ENCODE peak calls at places on chromosomes 6 and 20, in five cellular contexts. One of them, this sample, is unnamed.

GRCh38 chr6:36805917-36806316 is 33.3 kb downstream of the CPNE5 start:
- DNase-seq in nephron progenitor cell: no peak
- DNase-seq in thyroid gland: no peak
- DNase-seq in glutamatergic neuron: no peak
- DNase-seq in CD8-positive, alpha-beta T cell: no peak
- DNase-seq in this sample: no peak

GRCh38 chr6:81609736-81610135 is 142.7 kb downstream of the TENT5A start:
- DNase-seq in nephron progenitor cell: no peak
- DNase-seq in thyroid gland: no peak
- DNase-seq in glutamatergic neuron: no peak
- DNase-seq in CD8-positive, alpha-beta T cell: no peak
- DNase-seq in this sample: no peak

GRCh38 chr20:63701051-63701328 is 4.5 kb downstream of the TNFRSF6B start:
- DNase-seq in nephron progenitor cell: no peak
- DNase-seq in thyroid gland: no peak
- DNase-seq in glutamatergic neuron: no peak
- DNase-seq in CD8-positive, alpha-beta T cell: no peak
- DNase-seq in this sample: no peak

GRCh38 chr20:55160996-55161395 is 685.6 kb downstream of the DOK5 start:
- DNase-seq in nephron progenitor cell: no peak
- DNase-seq in thyroid gland: no peak
- DNase-seq in glutamatergic neuron: no peak
- DNase-seq in CD8-positive, alpha-beta T cell: no peak
- DNase-seq in this sample: no peak

GRCh38 chr20:50050214-50050613 is 62.7 kb downstream of the UBE2V1 start:
- DNase-seq in nephron progenitor cell: no peak
- DNase-seq in thyroid gland: no peak
- DNase-seq in glutamatergic neuron: no peak
- DNase-seq in CD8-positive, alpha-beta T cell: no peak
- DNase-seq in this sample: no peak

GRCh38 chr6:12312736-12313135 is 22.6 kb downstream of the EDN1 start:
- DNase-seq in nephron progenitor cell: no peak
- DNase-seq in thyroid gland: no peak
- DNase-seq in glutamatergic neuron: no peak
- DNase-seq in CD8-positive, alpha-beta T cell: no peak
- DNase-seq in this sample: no peak

GRCh38 chr6:5814116-5814515 is 192.6 kb downstream of the NRN1 start:
- DNase-seq in nephron progenitor cell: no peak
- DNase-seq in thyroid gland: no peak
- DNase-seq in glutamatergic neuron: no peak
- DNase-seq in CD8-positive, alpha-beta T cell: no peak
- DNase-seq in this sample: no peak

GRCh38 chr20:62195736-62196135 is 12.9 kb downstream of the MTG2 start:
- DNase-seq in nephron progenitor cell: no peak
- DNase-seq in thyroid gland: no peak
- DNase-seq in glutamatergic neuron: peak; percentile 9
- DNase-seq in CD8-positive, alpha-beta T cell: no peak
- DNase-seq in this sample: no peak

GRCh38 chr20:40019510-40019909 is 669.5 kb downstream of the MAFB start:
- DNase-seq in nephron progenitor cell: no peak
- DNase-seq in thyroid gland: no peak
- DNase-seq in glutamatergic neuron: no peak
- DNase-seq in CD8-positive, alpha-beta T cell: no peak
- DNase-seq in this sample: no peak

GRCh38 chr20:7980332-7981046 is 39.1 kb downstream of the TMX4 start:
- DNase-seq in nephron progenitor cell: peak; percentile 7
- DNase-seq in thyroid gland: no peak
- DNase-seq in glutamatergic neuron: no peak
- DNase-seq in CD8-positive, alpha-beta T cell: no peak
- DNase-seq in this sample: peak; percentile 7

GRCh38 chr6:35919827-35920751 is 809 bp downstream of the SRPK1 start:
- DNase-seq in nephron progenitor cell: peak; percentile 40
- DNase-seq in thyroid gland: peak; percentile 21
- DNase-seq in glutamatergic neuron: peak; percentile 53
- DNase-seq in CD8-positive, alpha-beta T cell: no peak
- DNase-seq in this sample: peak; percentile 51

GRCh38 chr6:68240731-68241130 is 394.4 kb upstream of the ADGRB3 start:
- DNase-seq in nephron progenitor cell: no peak
- DNase-seq in thyroid gland: no peak
- DNase-seq in glutamatergic neuron: no peak
- DNase-seq in CD8-positive, alpha-beta T cell: no peak
- DNase-seq in this sample: no peak

GRCh38 chr20:18056174-18057105 is 1.3 kb downstream of the OVOL2 start:
- DNase-seq in nephron progenitor cell: peak; percentile 49
- DNase-seq in thyroid gland: peak; percentile 60
- DNase-seq in glutamatergic neuron: peak; percentile 48
- DNase-seq in CD8-positive, alpha-beta T cell: no peak
- DNase-seq in this sample: no peak

DNA sequence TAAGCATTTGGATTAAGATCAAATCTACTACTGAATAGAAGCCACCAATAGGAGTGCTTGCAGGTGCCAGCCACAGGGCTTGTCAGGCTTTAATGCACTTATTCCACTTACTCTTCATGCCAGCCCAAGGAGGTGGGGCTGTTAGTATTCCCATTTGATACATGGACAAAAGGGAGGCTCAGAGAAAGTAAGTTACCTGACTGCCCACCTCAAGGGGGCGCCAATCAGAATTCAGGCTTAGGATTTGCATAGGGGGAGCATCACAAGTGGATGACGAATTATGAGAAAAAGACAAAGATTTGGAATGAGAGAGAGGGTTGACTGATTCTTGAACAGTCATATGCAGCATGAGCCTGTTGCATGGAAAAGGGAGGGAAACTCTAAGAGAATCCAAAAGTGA is 188.4 kb upstream of the TSHZ2 start:
- DNase-seq in nephron progenitor cell: peak; percentile 15
- DNase-seq in thyroid gland: no peak
- DNase-seq in glutamatergic neuron: peak; percentile 43
- DNase-seq in CD8-positive, alpha-beta T cell: no peak
- DNase-seq in this sample: peak; percentile 44
- TF ChIP-seq CTCF in nephron progenitor cell: no peak
- TF ChIP-seq CTCF in thyroid gland: no peak
- TF ChIP-seq CTCF in glutamatergic neuron: peak; percentile 63
- TF ChIP-seq CTCF in CD8-positive, alpha-beta T cell: no peak
- TF ChIP-seq CTCF in this sample: peak; percentile 68

DNA sequence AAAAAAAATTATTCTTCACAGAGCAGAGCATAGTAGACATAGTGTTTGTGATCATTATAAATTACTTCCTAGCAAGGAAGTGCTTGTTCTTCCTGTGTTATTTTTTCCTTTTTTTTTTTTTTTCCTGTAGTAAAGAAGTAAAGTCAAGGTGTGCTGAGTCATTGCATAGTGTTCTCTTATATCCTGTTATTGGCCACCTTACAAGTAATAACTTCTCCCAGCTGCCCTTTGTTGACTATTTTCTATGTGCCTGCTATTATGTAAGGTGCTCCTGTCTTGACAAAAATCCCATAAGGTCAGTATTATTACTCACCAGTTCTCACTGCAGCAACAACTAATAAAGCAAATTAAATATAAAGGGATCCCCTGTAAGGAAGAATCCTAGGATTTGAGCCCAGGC is 195.3 kb downstream of the GJA1 start:
- DNase-seq in nephron progenitor cell: no peak
- DNase-seq in thyroid gland: no peak
- DNase-seq in glutamatergic neuron: no peak
- DNase-seq in CD8-positive, alpha-beta T cell: no peak
- DNase-seq in this sample: no peak
- TF ChIP-seq CTCF in nephron progenitor cell: no peak
- TF ChIP-seq CTCF in thyroid gland: no peak
- TF ChIP-seq CTCF in glutamatergic neuron: no peak
- TF ChIP-seq CTCF in CD8-positive, alpha-beta T cell: no peak
- TF ChIP-seq CTCF in this sample: no peak

DNA sequence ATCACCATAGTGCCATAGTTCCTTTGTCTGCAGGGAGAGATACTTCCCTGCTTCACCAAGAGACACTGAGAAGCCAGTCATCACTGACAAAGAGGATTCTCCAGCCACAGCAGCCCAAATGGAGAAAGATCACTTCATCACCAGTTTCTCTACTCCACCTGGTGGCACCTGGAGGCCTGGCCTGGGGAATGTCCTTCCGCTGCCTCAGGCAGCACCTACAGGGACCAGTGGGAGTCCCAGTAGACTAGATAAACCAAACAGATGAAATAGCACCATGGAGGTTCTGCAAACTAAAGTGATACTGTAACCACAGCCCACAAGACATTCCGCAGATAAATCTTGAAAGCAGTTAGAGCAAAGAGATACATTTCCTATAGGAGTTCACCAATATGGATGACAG is 266.5 kb downstream of the C6orf118 start:
- DNase-seq in nephron progenitor cell: no peak
- DNase-seq in thyroid gland: no peak
- DNase-seq in glutamatergic neuron: no peak
- DNase-seq in CD8-positive, alpha-beta T cell: no peak
- DNase-seq in this sample: no peak
- TF ChIP-seq CTCF in nephron progenitor cell: no peak
- TF ChIP-seq CTCF in thyroid gland: no peak
- TF ChIP-seq CTCF in glutamatergic neuron: no peak
- TF ChIP-seq CTCF in CD8-positive, alpha-beta T cell: no peak
- TF ChIP-seq CTCF in this sample: no peak

GRCh38 chr6:137573739-137574138 is 79.5 kb upstream of the OLIG3 start:
- DNase-seq in nephron progenitor cell: no peak
- DNase-seq in thyroid gland: no peak
- DNase-seq in glutamatergic neuron: no peak
- DNase-seq in CD8-positive, alpha-beta T cell: no peak
- DNase-seq in this sample: no peak

GRCh38 chr6:137568067-137568466 is 73.9 kb upstream of the OLIG3 start:
- DNase-seq in nephron progenitor cell: no peak
- DNase-seq in thyroid gland: no peak
- DNase-seq in glutamatergic neuron: no peak
- DNase-seq in CD8-positive, alpha-beta T cell: no peak
- DNase-seq in this sample: no peak

GRCh38 chr6:137570307-137570832 is 76.2 kb upstream of the OLIG3 start:
- DNase-seq in nephron progenitor cell: no peak
- DNase-seq in thyroid gland: no peak
- DNase-seq in glutamatergic neuron: no peak
- DNase-seq in CD8-positive, alpha-beta T cell: no peak
- DNase-seq in this sample: no peak

DNA sequence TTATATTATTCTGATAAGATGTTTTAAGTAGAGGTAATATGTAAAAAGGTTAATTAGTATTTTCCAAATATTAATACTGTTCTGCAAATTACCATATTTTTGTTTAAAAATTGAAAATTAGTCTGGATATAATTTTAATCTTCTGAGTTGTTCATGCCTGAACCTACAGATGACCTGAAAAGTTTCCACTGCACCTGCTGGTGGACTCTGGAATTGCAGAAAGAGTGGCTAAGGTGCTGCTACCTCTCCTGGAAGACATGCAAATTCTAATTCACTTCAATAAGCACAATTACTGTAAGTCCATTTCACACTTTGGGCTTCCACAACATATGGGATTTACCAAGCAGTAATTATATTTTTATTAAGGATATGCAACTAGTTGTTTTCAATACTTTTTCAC is 77.7 kb upstream of the OLIG3 start:
- DNase-seq in nephron progenitor cell: peak; percentile 52
- DNase-seq in thyroid gland: peak; percentile 34
- DNase-seq in glutamatergic neuron: peak; percentile 56
- DNase-seq in CD8-positive, alpha-beta T cell: peak; percentile 42
- DNase-seq in this sample: peak; percentile 63
- TF ChIP-seq CTCF in nephron progenitor cell: peak; percentile 52
- TF ChIP-seq CTCF in thyroid gland: peak; percentile 32
- TF ChIP-seq CTCF in glutamatergic neuron: peak; percentile 90
- TF ChIP-seq CTCF in CD8-positive, alpha-beta T cell: peak; percentile 90
- TF ChIP-seq CTCF in this sample: peak; percentile 84

GRCh38 chr6:95093154-95093553 is 484.2 kb upstream of the MANEA start:
- DNase-seq in nephron progenitor cell: no peak
- DNase-seq in thyroid gland: no peak
- DNase-seq in glutamatergic neuron: no peak
- DNase-seq in CD8-positive, alpha-beta T cell: no peak
- DNase-seq in this sample: no peak

GRCh38 chr6:95094751-95095150 is 482.6 kb upstream of the MANEA start:
- DNase-seq in nephron progenitor cell: no peak
- DNase-seq in thyroid gland: no peak
- DNase-seq in glutamatergic neuron: no peak
- DNase-seq in CD8-positive, alpha-beta T cell: no peak
- DNase-seq in this sample: no peak

GRCh38 chr6:95095855-95096254 is 481.5 kb upstream of the MANEA start:
- DNase-seq in nephron progenitor cell: no peak
- DNase-seq in thyroid gland: no peak
- DNase-seq in glutamatergic neuron: no peak
- DNase-seq in CD8-positive, alpha-beta T cell: no peak
- DNase-seq in this sample: no peak

GRCh38 chr6:95095271-95095670 is 482.1 kb upstream of the MANEA start:
- DNase-seq in nephron progenitor cell: no peak
- DNase-seq in thyroid gland: no peak
- DNase-seq in glutamatergic neuron: no peak
- DNase-seq in CD8-positive, alpha-beta T cell: no peak
- DNase-seq in this sample: no peak

GRCh38 chr6:95091823-95092436 is 485.4 kb upstream of the MANEA start:
- DNase-seq in nephron progenitor cell: no peak
- DNase-seq in thyroid gland: no peak
- DNase-seq in glutamatergic neuron: no peak
- DNase-seq in CD8-positive, alpha-beta T cell: no peak
- DNase-seq in this sample: no peak
- TF ChIP-seq CTCF in nephron progenitor cell: peak; percentile 64
- TF ChIP-seq CTCF in thyroid gland: no peak
- TF ChIP-seq CTCF in glutamatergic neuron: peak; percentile 67
- TF ChIP-seq CTCF in CD8-positive, alpha-beta T cell: no peak
- TF ChIP-seq CTCF in this sample: peak; percentile 66